ENCODE peak calls at places on chromosomes 7 and 10, in four cellular contexts. R is NB4, Y is RWPE1, L is Calu3. C is an unnamed sample.

GRCh38 chr7:102260856-102261255 is 25.8 kb upstream of the SH2B2 start:
- DNase-seq in R (no peak), Y (no peak), L (no peak), C (peak; percentile 37)

GRCh38 chr10:103506061-103506460 is 12.6 kb downstream of the NEURL1 start:
- DNase-seq in Y (no peak), L (no peak), R (no peak), C (no peak)

GRCh38 chr7:129471402-129471827 is 30.9 kb upstream of the SMKR1 start:
- DNase-seq in Y (no peak), R (no peak), L (no peak), C (no peak)

GRCh38 chr10:59898125-59898835 is 8.1 kb downstream of the CCDC6 start:
- DNase-seq in Y (no peak), R (no peak), L (no peak), C (no peak)

GRCh38 chr10:46282460-46283216 is 4.2 kb upstream of the ANTXRL start:
- DNase-seq in R (peak; percentile 77), L (peak; percentile 73), Y (peak; percentile 20), C (peak; percentile 74)

GRCh38 chr10:124516181-124516580 is 54.6 kb downstream of the LHPP start:
- DNase-seq in Y (no peak), L (no peak), R (no peak), C (no peak)

GRCh38 chr10:6008497-6009142 is 31.3 kb upstream of the IL15RA start:
- DNase-seq in L (no peak), Y (no peak), R (no peak), C (no peak)

GRCh38 chr7:131186816-131187215 is 140.9 kb upstream of the MKLN1 start:
- DNase-seq in R (no peak), L (no peak), Y (no peak), C (no peak)

GRCh38 chr7:23474098-23474828 is 4.0 kb upstream of the IGF2BP3 start:
- DNase-seq in L (peak; percentile 100), Y (peak; percentile 98), R (peak; percentile 100), C (peak; percentile 94)

GRCh38 chr10:89391882-89392756 is at the start of gene IFIT1:
- DNase-seq in R (peak; percentile 89), Y (peak; percentile 94), L (peak; percentile 34), C (no peak)

GRCh38 chr10:46239999-46240683 is 46.7 kb upstream of the ANTXRL start:
- DNase-seq in Y (no peak), L (no peak), R (no peak), C (no peak)

GRCh38 chr10:61992059-61992460 is 90.6 kb downstream of the ARID5B start:
- DNase-seq in Y (no peak), R (no peak), L (no peak), C (no peak)

GRCh38 chr10:88938938-88939337 is 13.6 kb downstream of the ACTA2 start:
- DNase-seq in Y (no peak), L (no peak), R (no peak), C (no peak)

GRCh38 chr10:78764846-78765430 is 303.8 kb upstream of the ZMIZ1 start:
- DNase-seq in Y (no peak), R (no peak), L (no peak), C (no peak)

GRCh38 chr10:121684276-121684675 is 86.0 kb upstream of the FGFR2 start:
- DNase-seq in Y (no peak), L (no peak), R (peak; percentile 55), C (no peak)

GRCh38 chr7:26468625-26469024 is 177.0 kb downstream of the SNX10 start:
- DNase-seq in R (no peak), L (no peak), Y (no peak), C (no peak)

GRCh38 chr10:62054825-62055224 is 153.3 kb downstream of the ARID5B start:
- DNase-seq in Y (no peak), R (no peak), L (no peak), C (no peak)

GRCh38 chr7:112495820-112496462 is 15.2 kb downstream of the LSMEM1 start:
- DNase-seq in Y (peak; percentile 41), L (peak; percentile 63), R (peak; percentile 80), C (peak; percentile 22)

GRCh38 chr10:100022403-100022802 is 12.7 kb upstream of the DNMBP start:
- DNase-seq in L (no peak), R (no peak), Y (no peak), C (no peak)

GRCh38 chr7:73971701-73972341 is 56.2 kb upstream of the ELN start:
- DNase-seq in Y (peak; percentile 40), R (no peak), L (peak; percentile 28), C (no peak)
- TF ChIP-seq CTCF in Y (no peak), R (peak; percentile 31), L (no peak), C (no peak)

GRCh38 chr7:127704211-127704610 is 52.2 kb downstream of the SND1 start:
- DNase-seq in Y (no peak), L (peak; percentile 47), R (no peak), C (no peak)
- TF ChIP-seq CTCF in Y (no peak), L (no peak), R (no peak), C (no peak)

GRCh38 chr7:74185016-74185415 is 10.9 kb downstream of the EIF4H start:
- DNase-seq in R (no peak), L (no peak), Y (no peak), C (no peak)

GRCh38 chr7:74185636-74186035 is 11.5 kb downstream of the EIF4H start:
- DNase-seq in R (no peak), L (no peak), Y (no peak), C (no peak)

GRCh38 chr7:74182453-74183090 is 8.4 kb downstream of the EIF4H start:
- DNase-seq in L (no peak), R (no peak), Y (no peak), C (no peak)

GRCh38 chr7:74183142-74183541 is 9.0 kb downstream of the EIF4H start:
- DNase-seq in L (no peak), R (no peak), Y (no peak), C (no peak)

GRCh38 chr7:74183653-74184450 is 9.7 kb downstream of the EIF4H start:
- DNase-seq in L (peak; percentile 43), Y (no peak), R (peak; percentile 54), C (no peak)
- TF ChIP-seq CTCF in L (no peak), Y (no peak), R (peak; percentile 65), C (peak; percentile 19)

GRCh38 chr10:132219486-132219885 is 32.7 kb downstream of the DPYSL4 start:
- DNase-seq in Y (no peak), L (no peak), R (no peak), C (no peak)
- TF ChIP-seq CTCF in Y (no peak), L (no peak), R (peak; percentile 41), C (no peak)

DNA sequence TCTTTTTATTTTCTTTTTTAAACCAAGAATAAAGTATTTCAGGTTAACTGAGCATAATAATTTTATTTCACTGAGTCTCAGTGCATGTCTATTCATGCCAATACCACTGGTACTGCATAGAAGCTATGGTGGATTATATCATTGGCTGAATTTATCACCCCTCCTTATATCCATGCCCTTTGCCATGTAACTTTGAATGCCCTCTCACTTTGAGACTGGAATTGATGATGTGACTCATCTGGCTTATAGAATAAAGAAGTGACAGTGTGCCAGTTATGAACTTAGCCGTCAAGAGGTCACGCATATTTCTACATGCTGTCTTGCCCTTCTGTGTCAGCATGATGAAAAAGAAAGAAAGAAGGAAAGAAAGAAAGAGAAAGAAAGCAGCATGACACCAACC is 20.7 kb upstream of the ABLIM1 start:
- DNase-seq in Y (no peak), L (no peak), R (no peak), C (no peak)
- TF ChIP-seq CTCF in Y (no peak), L (no peak), R (no peak), C (no peak)

GRCh38 chr7:31729195-31729804 is 42.3 kb downstream of the PPP1R17 start:
- DNase-seq in Y (peak; percentile 26), L (no peak), R (no peak), C (no peak)
- TF ChIP-seq CTCF in Y (no peak), L (no peak), R (peak; percentile 35), C (no peak)

DNA sequence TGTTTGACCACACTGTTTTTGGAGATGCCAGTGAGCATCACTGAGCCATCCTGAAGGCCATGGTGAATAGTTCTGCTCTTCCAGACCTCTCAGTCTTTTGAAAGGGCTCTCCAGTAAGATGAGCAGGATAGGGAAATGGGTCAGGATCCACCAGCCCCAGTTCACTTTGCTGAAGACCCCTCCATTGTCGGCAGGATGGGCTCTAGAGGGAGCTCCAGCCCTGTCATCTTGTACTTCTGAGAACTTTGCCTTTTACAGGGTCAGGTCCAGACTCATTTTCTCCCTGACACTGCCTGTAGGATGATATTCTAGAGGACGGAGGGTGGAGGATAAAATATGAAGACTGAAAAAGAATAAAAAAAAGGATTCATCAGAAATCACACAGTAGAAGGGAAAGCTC is 13.1 kb downstream of the LHFPL3 start:
- DNase-seq in Y (no peak), R (peak; percentile 47), L (no peak), C (peak; percentile 39)
- TF ChIP-seq CTCF in Y (no peak), R (peak; percentile 54), L (no peak), C (peak; percentile 33)

GRCh38 chr10:85224366-85224960 is 896.1 kb downstream of the CCSER2 start:
- DNase-seq in R (peak; percentile 21), L (no peak), Y (no peak), C (no peak)

GRCh38 chr10:85225311-85225710 is 896.9 kb downstream of the CCSER2 start:
- DNase-seq in L (no peak), R (no peak), Y (no peak), C (no peak)

GRCh38 chr10:85222300-85222699 is 893.9 kb downstream of the CCSER2 start:
- DNase-seq in L (no peak), Y (no peak), R (no peak), C (no peak)
- TF ChIP-seq CTCF in L (no peak), Y (no peak), R (no peak), C (no peak)

GRCh38 chr7:100271716-100272537 is 35.6 kb upstream of the SPDYE3 start:
- DNase-seq in R (peak; percentile 98), L (peak; percentile 94), Y (peak; percentile 80), C (peak; percentile 99)
- TF ChIP-seq CTCF in R (peak; percentile 23), L (no peak), Y (peak; percentile 57), C (no peak)